ENCODE peak calls at places on chromosomes 5 and 9, in ten cellular contexts. I is CD4-positive, alpha-beta T cell; N is dermis blood vessel endothelial cell; D is NCI-H748 treated with DMSO at 0.1 percent for 48 hours; G is cardiac fibroblast; U is choroid plexus epithelial cell; Z is activated CD8-positive, alpha-beta memory T cell treated with anti-CD3 and anti-CD28 coated beads, Interleukin-2, amount 50 U/mL, for 48 hours; E is lower leg skin; M is sigmoid colon; T is HT-29. K is an unnamed sample.

GRCh38 chr5:114367029-114367428 is 5.2 kb downstream of the KCNN2 start:
- DNase-seq in M (no peak), I (no peak), E (no peak), T (no peak), D (no peak), U (peak; percentile 29), Z (no peak), N (peak; percentile 48), G (peak; percentile 4), K (no peak)

GRCh38 chr5:112931473-112931872 is 9.4 kb upstream of the REEP5 start:
- DNase-seq in T (no peak), N (no peak), E (no peak), M (no peak), Z (no peak), I (no peak), U (no peak), G (no peak), D (no peak), K (no peak)

GRCh38 chr9:8890695-8891094 is 1091.1 kb upstream of the DMAC1 start:
- DNase-seq in M (no peak), D (no peak), N (no peak), I (no peak), Z (no peak), G (no peak), U (no peak), E (no peak), T (no peak), K (no peak)

GRCh38 chr9:20253635-20254034 is 368.7 kb downstream of the MLLT3 start:
- DNase-seq in D (no peak), N (no peak), E (no peak), Z (no peak), T (no peak), G (no peak), I (no peak), M (no peak), U (no peak), K (no peak)

GRCh38 chr9:87405677-87406544 is 91.8 kb upstream of the DAPK1 start:
- DNase-seq in T (no peak), Z (no peak), U (peak; percentile 43), G (peak; percentile 76), I (no peak), D (no peak), N (no peak), M (peak; percentile 78), E (peak; percentile 87), K (no peak)

GRCh38 chr9:133173056-133173455 is 9.3 kb upstream of the GBGT1 start:
- DNase-seq in D (no peak), G (no peak), E (no peak), T (no peak), M (peak; percentile 3), U (no peak), I (no peak), Z (no peak), N (no peak), K (no peak)

GRCh38 chr5:67896312-67896985 is 319.1 kb upstream of the PIK3R1 start:
- DNase-seq in Z (no peak), G (no peak), N (no peak), M (no peak), U (no peak), I (no peak), E (no peak), T (no peak), D (no peak), K (no peak)

GRCh38 chr5:160118349-160119141 is 705 bp downstream of the PWWP2A start:
- DNase-seq in D (peak; percentile 9), E (peak; percentile 91), N (no peak), T (peak; percentile 38), I (peak; percentile 66), U (no peak), G (no peak), Z (peak; percentile 73), M (peak; percentile 85), K (no peak)